ENCODE peak calls at places on chromosomes 11 and 22, in nine cellular contexts. P, M, U, F, L, Z, W, T and D are unnamed samples.

GRCh38 chr11:47992959-47993820 is 12.8 kb downstream of the PTPRJ start:
- DNase-seq in P (no peak), M (peak), U (no peak), F (no peak), L (peak), Z (no peak), W (no peak), T (no peak), D (no peak)

GRCh38 chr22:18970180-18970947 is 34.3 kb upstream of the PRODH start:
- DNase-seq in P (no peak), M (no peak), U (no peak), F (no peak), L (peak), Z (no peak), W (no peak), T (no peak), D (peak)

GRCh38 chr11:22193348-22194051 is 615 bp downstream of the ANO5 start:
- DNase-seq in P (no peak), M (no peak), U (no peak), F (peak), L (no peak), Z (peak), W (no peak), T (peak), D (no peak)

GRCh38 chr11:96642584-96642983 is 252.8 kb downstream of the JRKL start:
- DNase-seq in P (no peak), M (no peak), U (no peak), F (no peak), L (no peak), Z (no peak), W (no peak), T (no peak), D (no peak)

GRCh38 chr11:95445746-95446333 is 214.8 kb upstream of the SESN3 start:
- DNase-seq in P (no peak), M (no peak), U (no peak), F (no peak), L (no peak), Z (no peak), W (no peak), T (no peak), D (no peak)

GRCh38 chr11:83862033-83862432 is 575.9 kb upstream of the CCDC90B start:
- DNase-seq in P (no peak), M (no peak), U (no peak), F (no peak), L (no peak), Z (no peak), W (no peak), T (no peak), D (no peak)

GRCh38 chr22:25780673-25781072 is 38.7 kb downstream of the MYO18B start:
- DNase-seq in P (no peak), M (no peak), U (no peak), F (no peak), L (no peak), Z (no peak), W (no peak), T (no peak), D (no peak)

GRCh38 chr11:120964857-120965256 is 59.0 kb upstream of the TBCEL start:
- DNase-seq in P (no peak), M (no peak), U (no peak), F (no peak), L (peak), Z (no peak), W (no peak), T (no peak), D (no peak)

GRCh38 chr22:46738961-46739870 is 1.2 kb upstream of the CERK start:
- DNase-seq in P (no peak), M (peak), U (no peak), F (no peak), L (peak), Z (peak), W (no peak), T (no peak), D (no peak)

GRCh38 chr11:122085264-122085663 is 30.8 kb downstream of the BLID start:
- DNase-seq in P (no peak), M (peak), U (no peak), F (no peak), L (peak), Z (no peak), W (peak), T (no peak), D (no peak)

GRCh38 chr22:28951530-28951929 is 68.2 kb downstream of the ZNRF3 start:
- DNase-seq in P (no peak), M (no peak), U (no peak), F (no peak), L (no peak), Z (no peak), W (no peak), T (no peak), D (no peak)

GRCh38 chr11:2376751-2377451 is at the start of gene CD81:
- DNase-seq in P (peak), M (peak), U (no peak), F (peak), L (peak), Z (peak), W (no peak), T (peak), D (no peak)